ENCODE peak calls at places on chromosome 13, in nine cellular contexts. O is C1 segment of cervical spinal cord, W is SJSA1, A is midbrain, F is HEK293T, R is head of caudate nucleus, X is left colon, E is brain microvascular endothelial cell, H is adrenal gland. C is an unnamed sample.

GRCh38 chr13:44397766-44398223 is 24.2 kb downstream of the SERP2 start:
- DNase-seq in O (no peak), W (no peak), A (no peak), F (no peak), R (no peak), X (no peak), E (peak; percentile 77), H (no peak), C (no peak)

GRCh38 chr13:59352600-59352999 is 811.1 kb downstream of the DIAPH3 start:
- DNase-seq in O (no peak), W (no peak), A (no peak), F (no peak), R (no peak), X (no peak), E (no peak), H (no peak), C (no peak)

GRCh38 chr13:92403606-92404005 is 823.0 kb upstream of the GPC6 start:
- DNase-seq in O (no peak), W (no peak), A (no peak), F (no peak), R (no peak), X (no peak), E (no peak), H (no peak), C (no peak)

GRCh38 chr13:28548468-28548867 is 53.5 kb upstream of the FLT1 start:
- DNase-seq in O (no peak), W (no peak), A (no peak), F (no peak), R (no peak), X (no peak), E (no peak), H (no peak), C (no peak)

GRCh38 chr13:75091707-75092106 is 390.3 kb downstream of the TBC1D4 start:
- DNase-seq in O (no peak), W (no peak), A (no peak), F (no peak), R (no peak), X (no peak), E (no peak), H (no peak), C (no peak)

GRCh38 chr13:87798536-87798935 is 127.4 kb downstream of the SLITRK5 start:
- DNase-seq in O (no peak), W (no peak), A (no peak), F (no peak), R (no peak), X (no peak), E (no peak), H (no peak), C (no peak)

GRCh38 chr13:105278797-105279425 is 1256.6 kb downstream of the EFNB2 start:
- DNase-seq in O (no peak), W (no peak), A (no peak), F (no peak), R (no peak), X (no peak), E (no peak), H (no peak), C (no peak)

GRCh38 chr13:32978278-32978677 is 37.9 kb upstream of the KL start:
- DNase-seq in O (no peak), W (no peak), A (no peak), F (no peak), R (no peak), X (no peak), E (no peak), H (no peak), C (no peak)

GRCh38 chr13:112796190-112796915 is 106.5 kb downstream of the ATP11A start:
- DNase-seq in O (no peak), W (no peak), A (no peak), F (no peak), R (no peak), X (no peak), E (no peak), H (no peak), C (no peak)

GRCh38 chr13:46184277-46184699 is 2.3 kb upstream of the LCP1 start:
- DNase-seq in O (no peak), W (peak; percentile 23), A (peak; percentile 10), F (peak; percentile 59), R (no peak), X (no peak), E (no peak), H (peak; percentile 28), C (peak; percentile 51)

GRCh38 chr13:67855837-67856238 is 625.7 kb upstream of the PCDH9 start:
- DNase-seq in O (no peak), W (no peak), A (no peak), F (no peak), R (no peak), X (no peak), E (no peak), H (no peak), C (no peak)

GRCh38 chr13:73109288-73109899 is 50.6 kb downstream of the KLF5 start:
- DNase-seq in O (no peak), W (no peak), A (no peak), F (no peak), R (no peak), X (no peak), E (no peak), H (no peak), C (no peak)